ENCODE peak calls at places on chromosome 20, in ten cellular contexts. L, M, N, Q, W, Y, C, I, X and A are unnamed samples.

GRCh38 chr20:59723108-59723500 is 118.8 kb downstream of the PHACTR3 start:
- DNase-seq in L (no peak), M (no peak), N (no peak), Q (no peak), W (no peak), Y (no peak), C (no peak), I (no peak), X (no peak), A (no peak)

GRCh38 chr20:56175884-56176283 is 72.6 kb upstream of the MC3R start:
- DNase-seq in L (no peak), M (no peak), N (no peak), Q (no peak), W (no peak), Y (no peak), C (no peak), I (no peak), X (no peak), A (no peak)

GRCh38 chr20:47543006-47543431 is 41.3 kb downstream of the NCOA3 start:
- DNase-seq in L (no peak), M (peak; percentile 27), N (no peak), Q (no peak), W (no peak), Y (peak; percentile 22), C (no peak), I (no peak), X (no peak), A (no peak)

GRCh38 chr20:11850901-11851300 is 66.8 kb upstream of the BTBD3 start:
- DNase-seq in L (no peak), M (no peak), N (no peak), Q (no peak), W (no peak), Y (no peak), C (no peak), I (no peak), X (no peak), A (no peak)

GRCh38 chr20:10501377-10501776 is 66.3 kb downstream of the SLX4IP start:
- DNase-seq in L (peak; percentile 14), M (no peak), N (no peak), Q (no peak), W (no peak), Y (no peak), C (no peak), I (no peak), X (no peak), A (no peak)

GRCh38 chr20:36645998-36646397 is at the start of gene SLA2:
- DNase-seq in L (peak; percentile 57), M (peak; percentile 63), N (no peak), Q (no peak), W (peak; percentile 46), Y (no peak), C (no peak), I (peak; percentile 40), X (no peak), A (no peak)

GRCh38 chr20:64151634-64152530 is 12.4 kb upstream of the MYT1 start:
- DNase-seq in L (no peak), M (no peak), N (no peak), Q (no peak), W (no peak), Y (no peak), C (no peak), I (no peak), X (no peak), A (no peak)

GRCh38 chr20:56443654-56444540 is 24.5 kb upstream of the RTF2 start:
- DNase-seq in L (no peak), M (no peak), N (no peak), Q (no peak), W (no peak), Y (no peak), C (no peak), I (no peak), X (no peak), A (no peak)